ENCODE peak calls at places on chromosomes 3 and 15, in four cellular contexts. One of them, this sample, is unnamed.

GRCh38 chr3:39178553-39178952 is 13.8 kb downstream of the XIRP1 start:
- DNase-seq in WTC11: no peak
- DNase-seq in K562: no peak
- DNase-seq in GM12878: no peak
- DNase-seq in this sample: no peak

GRCh38 chr3:66778749-66779148 is 219.4 kb upstream of the KBTBD8 start:
- DNase-seq in WTC11: no peak
- DNase-seq in K562: no peak
- DNase-seq in GM12878: no peak
- DNase-seq in this sample: no peak

GRCh38 chr15:59691194-59691805 is 2.2 kb upstream of the BNIP2 start:
- DNase-seq in GM12878: peak; percentile 13
- DNase-seq in K562: no peak
- DNase-seq in WTC11: no peak
- DNase-seq in this sample: peak; percentile 28

GRCh38 chr15:59532770-59533379 is 78.7 kb upstream of the GCNT3 start:
- DNase-seq in WTC11: peak; percentile 25
- DNase-seq in GM12878: no peak
- DNase-seq in K562: peak; percentile 48
- DNase-seq in this sample: peak; percentile 41

GRCh38 chr3:162489853-162490252 is 993.2 kb downstream of the OTOL1 start:
- DNase-seq in WTC11: no peak
- DNase-seq in GM12878: no peak
- DNase-seq in K562: no peak
- DNase-seq in this sample: no peak

GRCh38 chr3:43863966-43864933 is 173.5 kb downstream of the ABHD5 start:
- DNase-seq in WTC11: no peak
- DNase-seq in GM12878: no peak
- DNase-seq in K562: no peak
- DNase-seq in this sample: no peak

GRCh38 chr3:117101697-117102096 is 392.1 kb downstream of the TUSC7 start:
- DNase-seq in K562: no peak
- DNase-seq in WTC11: no peak
- DNase-seq in GM12878: no peak
- DNase-seq in this sample: no peak

GRCh38 chr15:78749831-78750230 is 61.4 kb downstream of the ADAMTS7 start:
- DNase-seq in WTC11: no peak
- DNase-seq in GM12878: no peak
- DNase-seq in K562: no peak
- DNase-seq in this sample: no peak

GRCh38 chr3:112685435-112685834 is 44.5 kb upstream of the CCDC80 start:
- DNase-seq in WTC11: no peak
- DNase-seq in K562: no peak
- DNase-seq in GM12878: no peak
- DNase-seq in this sample: no peak

GRCh38 chr15:94324117-94324826 is 92.9 kb downstream of the MCTP2 start:
- DNase-seq in GM12878: peak; percentile 45
- DNase-seq in K562: peak; percentile 49
- DNase-seq in WTC11: peak; percentile 43
- DNase-seq in this sample: peak; percentile 34

DNA sequence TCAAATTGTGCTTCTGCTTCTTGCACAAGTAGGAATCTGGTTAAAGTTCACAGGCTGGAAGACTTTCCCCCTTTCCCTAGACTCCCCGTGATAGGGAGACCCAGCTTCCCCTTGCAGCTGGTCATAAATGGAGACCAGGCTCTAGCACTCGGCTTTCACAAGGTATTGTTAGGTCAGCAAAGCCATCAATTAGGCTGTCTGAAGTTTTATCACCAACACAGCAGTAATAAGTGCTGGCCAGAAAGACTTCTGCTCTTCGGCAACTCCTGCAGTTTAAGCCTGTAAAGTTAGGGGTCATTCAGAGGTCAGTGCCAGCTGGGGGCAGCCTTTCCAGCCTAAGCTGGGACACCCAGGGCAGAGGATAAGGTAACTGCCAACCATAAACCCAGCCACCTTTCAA is 203.4 kb downstream of the MEIS2 start:
- DNase-seq in K562: no peak
- DNase-seq in WTC11: no peak
- DNase-seq in GM12878: no peak
- DNase-seq in this sample: no peak
- TF ChIP-seq CBFB in K562: no peak
- TF ChIP-seq CBFB in WTC11: no peak
- TF ChIP-seq CBFB in GM12878: no peak
- TF ChIP-seq CBFB in this sample: no peak

GRCh38 chr3:150733936-150734794 is 28.8 kb downstream of the SIAH2 start:
- DNase-seq in K562: no peak
- DNase-seq in GM12878: no peak
- DNase-seq in WTC11: no peak
- DNase-seq in this sample: peak; percentile 92
- TF ChIP-seq CBFB in K562: no peak
- TF ChIP-seq CBFB in GM12878: no peak
- TF ChIP-seq CBFB in WTC11: no peak
- TF ChIP-seq CBFB in this sample: peak; percentile 66

DNA sequence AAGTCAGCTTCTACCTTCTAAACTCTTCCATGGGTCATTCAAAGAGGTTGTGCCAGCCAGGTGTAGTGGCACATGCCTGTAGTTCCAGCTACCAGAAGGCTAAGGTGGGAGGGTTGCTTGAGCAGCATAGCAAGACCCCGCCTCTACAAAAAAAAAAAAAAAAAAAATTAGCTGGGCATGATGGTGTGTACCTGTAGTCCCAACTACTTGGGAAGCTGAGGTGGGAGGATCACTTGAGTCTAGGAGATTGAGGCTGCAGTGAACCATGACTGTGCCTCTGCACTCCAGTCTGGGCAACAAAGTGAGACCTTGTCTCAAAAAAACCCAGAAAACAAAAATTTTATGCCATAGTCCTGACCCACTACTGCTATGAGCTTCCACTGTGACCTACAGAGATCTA is 126.8 kb downstream of the MDFIC2 start:
- DNase-seq in WTC11: no peak
- DNase-seq in GM12878: no peak
- DNase-seq in K562: no peak
- DNase-seq in this sample: no peak
- TF ChIP-seq CBFB in WTC11: no peak
- TF ChIP-seq CBFB in GM12878: no peak
- TF ChIP-seq CBFB in K562: no peak
- TF ChIP-seq CBFB in this sample: no peak

GRCh38 chr15:48149858-48150257 is 28.2 kb downstream of the MYEF2 start:
- DNase-seq in K562: no peak
- DNase-seq in GM12878: no peak
- DNase-seq in WTC11: no peak
- DNase-seq in this sample: no peak
- TF ChIP-seq CBFB in K562: no peak
- TF ChIP-seq CBFB in GM12878: no peak
- TF ChIP-seq CBFB in WTC11: no peak
- TF ChIP-seq CBFB in this sample: no peak

GRCh38 chr3:126008219-126008618 is 39.2 kb downstream of the ROPN1B start:
- DNase-seq in WTC11: no peak
- DNase-seq in K562: no peak
- DNase-seq in GM12878: no peak
- DNase-seq in this sample: no peak

GRCh38 chr3:126003447-126004190 is 34.6 kb downstream of the ROPN1B start:
- DNase-seq in GM12878: no peak
- DNase-seq in K562: no peak
- DNase-seq in WTC11: no peak
- DNase-seq in this sample: no peak

GRCh38 chr3:126004217-126004616 is 35.2 kb downstream of the ROPN1B start:
- DNase-seq in GM12878: no peak
- DNase-seq in K562: no peak
- DNase-seq in WTC11: no peak
- DNase-seq in this sample: no peak

GRCh38 chr3:126004692-126005091 is 35.7 kb downstream of the ROPN1B start:
- DNase-seq in GM12878: no peak
- DNase-seq in K562: no peak
- DNase-seq in WTC11: no peak
- DNase-seq in this sample: no peak

GRCh38 chr3:126005951-126006350 is 37.0 kb downstream of the ROPN1B start:
- DNase-seq in WTC11: no peak
- DNase-seq in GM12878: no peak
- DNase-seq in K562: no peak
- DNase-seq in this sample: no peak
- TF ChIP-seq CBFB in WTC11: no peak
- TF ChIP-seq CBFB in GM12878: no peak
- TF ChIP-seq CBFB in K562: no peak
- TF ChIP-seq CBFB in this sample: no peak

GRCh38 chr3:141279074-141279945 is 47.7 kb downstream of the PXYLP1 start:
- DNase-seq in WTC11: no peak
- DNase-seq in GM12878: no peak
- DNase-seq in K562: no peak
- DNase-seq in this sample: peak; percentile 23
- TF ChIP-seq CBFB in WTC11: no peak
- TF ChIP-seq CBFB in GM12878: no peak
- TF ChIP-seq CBFB in K562: no peak
- TF ChIP-seq CBFB in this sample: no peak

This sample was measured in HepG2.